ENCODE peak calls at places on chromosomes 11 and 22, in nine cellular contexts. Y is putamen; Q is lower leg skin; R is hippocampal formation; I is NCI-H748 treated with DMSO at 0.1 percent for 48 hours; O is stimulated activated CD4-positive, alpha-beta T cell treated with anti-CD3 and anti-CD28 coated beads, Interleukin-15, amount 100 ng/mL, for 1 hour; S is astrocyte of the hippocampus; P is AG20443; J is AG08395. E is an unnamed sample.

GRCh38 chr11:97548280-97548679 is 1158.5 kb downstream of the JRKL start:
- DNase-seq in O (no peak), P (no peak), Q (no peak), J (no peak), R (no peak), S (no peak), I (no peak), Y (no peak), E (no peak)

GRCh38 chr22:30795118-30795517 is 100.4 kb downstream of the OSBP2 start:
- DNase-seq in P (no peak), O (no peak), I (no peak), R (no peak), J (no peak), Q (no peak), Y (no peak), S (no peak), E (no peak)

GRCh38 chr11:44767421-44767820 is 40.7 kb downstream of the TSPAN18 start:
- DNase-seq in Y (no peak), Q (no peak), O (no peak), S (no peak), J (no peak), I (no peak), P (peak), R (no peak), E (peak)

GRCh38 chr11:9758676-9759518 is 95.0 kb downstream of the SWAP70 start:
- DNase-seq in J (peak), P (peak), Q (peak), I (no peak), Y (no peak), O (peak), S (peak), R (peak), E (peak)

GRCh38 chr22:49497266-49497665 is 330.4 kb downstream of the BRD1 start:
- DNase-seq in I (peak), Q (no peak), S (no peak), O (no peak), P (no peak), R (no peak), Y (no peak), J (no peak), E (no peak)

GRCh38 chr11:128303383-128303782 is 284.0 kb downstream of the ETS1 start:
- DNase-seq in P (no peak), O (no peak), J (no peak), S (no peak), Y (no peak), I (no peak), R (no peak), Q (no peak), E (no peak)

GRCh38 chr22:18927573-18927972 is 8.5 kb downstream of the PRODH start:
- DNase-seq in J (no peak), Q (no peak), Y (no peak), R (no peak), O (no peak), I (no peak), S (no peak), P (no peak), E (no peak)

GRCh38 chr11:77082838-77083552 is 16.2 kb downstream of the CAPN5 start:
- DNase-seq in Q (peak), J (peak), I (no peak), O (no peak), R (no peak), Y (no peak), P (peak), S (no peak), E (peak)

GRCh38 chr11:134724779-134725140 is 312.7 kb upstream of the B3GAT1 start:
- DNase-seq in O (no peak), S (no peak), Y (no peak), I (no peak), P (no peak), J (no peak), Q (no peak), R (no peak), E (no peak)

GRCh38 chr11:94602430-94603372 is 35.5 kb downstream of the PIWIL4 start:
- DNase-seq in J (peak), Y (peak), O (no peak), I (no peak), Q (peak), S (peak), R (peak), P (no peak), E (peak)

GRCh38 chr11:100675115-100675650 is 11.9 kb upstream of the ARHGAP42 start:
- DNase-seq in I (no peak), P (no peak), R (no peak), S (no peak), Y (no peak), Q (no peak), O (no peak), J (no peak), E (no peak)

GRCh38 chr11:118106789-118107335 is 20.1 kb upstream of the SMIM35 start:
- DNase-seq in Y (no peak), S (peak), O (no peak), P (no peak), Q (no peak), I (no peak), J (peak), R (no peak), E (no peak)

GRCh38 chr22:20141186-20142077 is 9.4 kb downstream of the CCDC188 start:
- DNase-seq in P (peak), Q (no peak), Y (no peak), R (no peak), S (peak), I (no peak), J (peak), O (no peak), E (no peak)

GRCh38 chr22:24156915-24157782 is 24.1 kb upstream of the SUSD2 start:
- DNase-seq in P (peak), R (peak), O (peak), I (peak), Y (peak), S (peak), J (peak), Q (peak), E (peak)

GRCh38 chr11:64516226-64516625 is 74.8 kb upstream of the SLC22A12 start:
- DNase-seq in Y (no peak), I (no peak), P (no peak), Q (no peak), R (no peak), O (no peak), S (no peak), J (no peak), E (no peak)

GRCh38 chr11:8998017-8998416 is 5.8 kb downstream of the NRIP3 start:
- DNase-seq in Y (no peak), O (no peak), J (no peak), P (no peak), S (no peak), I (no peak), Q (no peak), R (no peak), E (no peak)

GRCh38 chr11:65473275-65473860 is 25.5 kb upstream of the MALAT1 start:
- DNase-seq in S (no peak), Y (no peak), J (no peak), P (no peak), I (no peak), Q (no peak), O (no peak), R (no peak), E (no peak)

GRCh38 chr11:69828276-69828970 is 9.2 kb upstream of the FGF3 start:
- DNase-seq in S (no peak), P (no peak), Y (no peak), I (no peak), Q (no peak), J (no peak), O (no peak), R (no peak), E (no peak)

GRCh38 chr22:20641919-20642579 is 131.9 kb upstream of the SERPIND1 start:
- DNase-seq in R (no peak), P (no peak), Q (no peak), I (no peak), Y (no peak), S (no peak), O (no peak), J (no peak), E (no peak)

GRCh38 chr11:119551726-119552510 is 128.9 kb upstream of the THY1 start:
- DNase-seq in S (peak), Q (no peak), O (no peak), J (peak), I (no peak), P (peak), R (no peak), Y (no peak), E (peak)

GRCh38 chr11:119671048-119671447 is 58.0 kb downstream of the NECTIN1 start:
- DNase-seq in I (no peak), P (peak), R (peak), Y (peak), Q (no peak), O (no peak), J (peak), S (peak), E (peak)

GRCh38 chr11:115155978-115156377 is 348.2 kb downstream of the CADM1 start:
- DNase-seq in R (no peak), Y (no peak), J (no peak), P (no peak), I (peak), Q (no peak), O (no peak), S (no peak), E (no peak)

GRCh38 chr22:22099833-22100812 is 117.5 kb upstream of the TOP3B start:
- DNase-seq in O (no peak), P (no peak), Y (no peak), Q (no peak), I (no peak), R (no peak), J (peak), S (peak), E (peak)

GRCh38 chr22:27107824-27108223 is 450.4 kb downstream of the MIAT start:
- DNase-seq in S (peak), I (no peak), O (no peak), J (peak), P (peak), Y (no peak), Q (peak), R (no peak), E (peak)

GRCh38 chr22:21933413-21933812 is 19.2 kb downstream of the PPM1F start:
- DNase-seq in Q (no peak), O (no peak), Y (no peak), P (no peak), J (no peak), I (no peak), S (no peak), R (no peak), E (no peak)

GRCh38 chr11:12818333-12819015 is 144.3 kb downstream of the TEAD1 start:
- DNase-seq in Y (no peak), O (no peak), S (peak), I (no peak), P (peak), Q (no peak), R (no peak), J (peak), E (no peak)

GRCh38 chr11:126394036-126394435 is 38.5 kb downstream of the ST3GAL4 start:
- DNase-seq in Y (no peak), J (no peak), P (no peak), O (no peak), R (no peak), Q (no peak), I (no peak), S (no peak), E (no peak)

GRCh38 chr11:127733552-127733951 is 733.0 kb upstream of the KIRREL3 start:
- DNase-seq in Y (peak), Q (no peak), J (no peak), P (no peak), S (no peak), O (no peak), I (no peak), R (no peak), E (no peak)

GRCh38 chr11:111637885-111638284 is 35.6 kb downstream of the SIK2 start:
- DNase-seq in R (no peak), S (no peak), P (no peak), J (no peak), O (no peak), Q (no peak), I (no peak), Y (no peak), E (no peak)

GRCh38 chr11:101264303-101264702 is 134.7 kb upstream of the PGR start:
- DNase-seq in Y (no peak), O (no peak), S (no peak), P (no peak), R (no peak), Q (no peak), I (no peak), J (no peak), E (no peak)

GRCh38 chr22:45455621-45456020 is 42.1 kb downstream of the RIBC2 start:
- DNase-seq in Q (no peak), P (no peak), I (no peak), R (no peak), J (peak), S (no peak), Y (no peak), O (no peak), E (no peak)

E was measured in right atrium auricular region.